ENCODE peak calls at places on chromosome 14, in six cellular contexts. J, K, L, G, V and H are unnamed samples.

GRCh38 chr14:69887740-69888657 is 8.8 kb downstream of the SMOC1 start:
- DNase-seq in K (peak), L (no peak), V (no peak), J (no peak), G (no peak), H (no peak)

GRCh38 chr14:63614964-63615363 is 26.7 kb downstream of the WDR89 start:
- DNase-seq in V (no peak), J (peak), L (no peak), G (no peak), K (no peak), H (no peak)

GRCh38 chr14:96053600-96054381 is 14.6 kb downstream of the C14orf132 start:
- DNase-seq in L (no peak), K (peak), G (peak), J (no peak), V (peak), H (peak)

GRCh38 chr14:102907980-102908730 is 14.3 kb upstream of the AMN start:
- DNase-seq in V (no peak), G (peak), L (no peak), J (no peak), K (no peak), H (no peak)

GRCh38 chr14:102760485-102761193 is 16.6 kb upstream of the TRAF3 start:
- DNase-seq in V (no peak), G (no peak), L (no peak), K (no peak), J (no peak), H (no peak)

GRCh38 chr14:24634158-24634557 is at the start of gene GZMB:
- DNase-seq in V (no peak), L (no peak), J (no peak), G (no peak), K (no peak), H (peak)

GRCh38 chr14:39581474-39581873 is 149.2 kb upstream of the FBXO33 start:
- DNase-seq in J (no peak), L (no peak), V (no peak), G (no peak), K (no peak), H (no peak)

GRCh38 chr14:27995688-27996087 is 770.9 kb upstream of the FOXG1 start:
- DNase-seq in J (no peak), K (no peak), G (no peak), L (no peak), V (no peak), H (no peak)

GRCh38 chr14:49975286-49975685 is 82.4 kb downstream of the ARF6 start:
- DNase-seq in G (no peak), V (no peak), J (peak), K (no peak), L (peak), H (no peak)

GRCh38 chr14:93023039-93023438 is 92.7 kb downstream of the ITPK1 start:
- DNase-seq in K (no peak), L (peak), G (no peak), J (no peak), V (no peak), H (no peak)

GRCh38 chr14:65483647-65484046 is 71.1 kb downstream of the FUT8 start:
- DNase-seq in K (no peak), G (no peak), V (no peak), J (no peak), L (peak), H (no peak)

GRCh38 chr14:54929556-54929955 is 26.9 kb upstream of the GCH1 start:
- DNase-seq in V (no peak), J (peak), G (no peak), K (no peak), L (no peak), H (no peak)

GRCh38 chr14:24986206-24986893 is 63.6 kb downstream of the STXBP6 start:
- DNase-seq in K (no peak), G (peak), J (no peak), V (no peak), L (no peak), H (no peak)

GRCh38 chr14:78254911-78255431 is 84.8 kb downstream of the NRXN3 start:
- DNase-seq in G (no peak), K (peak), V (no peak), L (no peak), J (no peak), H (no peak)

GRCh38 chr14:96162741-96163140 is 41.9 kb upstream of the BDKRB2 start:
- DNase-seq in K (no peak), G (peak), J (no peak), L (no peak), V (no peak), H (no peak)

GRCh38 chr14:92121207-92121669 is 268 bp downstream of the NDUFB1 start:
- DNase-seq in G (peak), V (peak), K (peak), J (peak), L (no peak), H (peak)

GRCh38 chr14:104553166-104554087 is 26.1 kb upstream of the C14orf180 start:
- DNase-seq in V (peak), L (no peak), G (peak), K (peak), J (no peak), H (no peak)

GRCh38 chr14:97273540-97273939 is 476.4 kb downstream of the VRK1 start:
- DNase-seq in V (no peak), L (no peak), G (no peak), K (no peak), J (no peak), H (no peak)

GRCh38 chr14:53979141-53979673 is 22.6 kb upstream of the BMP4 start:
- DNase-seq in L (no peak), K (no peak), V (no peak), J (no peak), G (no peak), H (no peak)

GRCh38 chr14:52801014-52801708 is 9.8 kb upstream of the GNPNAT1 start:
- DNase-seq in K (no peak), G (no peak), J (no peak), V (peak), L (no peak), H (no peak)

GRCh38 chr14:67583711-67584644 is 16.1 kb downstream of the PIGH start:
- DNase-seq in L (peak), K (no peak), G (no peak), J (peak), V (no peak), H (peak)

GRCh38 chr14:84080961-84081360 is 1449.0 kb upstream of the FLRT2 start:
- DNase-seq in L (no peak), K (no peak), G (no peak), J (peak), V (no peak), H (no peak)

GRCh38 chr14:101480747-101481530 is 80.4 kb upstream of the DIO3 start:
- DNase-seq in J (no peak), V (no peak), K (peak), L (no peak), G (peak), H (peak)

GRCh38 chr14:105086833-105087307 is 21.6 kb upstream of the GPR132 start:
- DNase-seq in J (peak), G (peak), V (peak), K (peak), L (peak), H (peak)

GRCh38 chr14:48973136-48973535 is 613.0 kb downstream of the RPS29 start:
- DNase-seq in G (no peak), L (no peak), J (no peak), V (no peak), K (no peak), H (no peak)

GRCh38 chr14:50290306-50290705 is 21.7 kb downstream of the L2HGDH start:
- DNase-seq in J (no peak), L (no peak), V (no peak), K (no peak), G (no peak), H (no peak)

GRCh38 chr14:20606190-20606901 is 15.2 kb upstream of the RNASE12 start:
- DNase-seq in J (peak), V (peak), G (no peak), K (no peak), L (no peak), H (no peak)

GRCh38 chr14:64502476-64503183 is 1.0 kb downstream of the ZBTB25 start:
- DNase-seq in J (peak), L (no peak), V (no peak), G (peak), K (peak), H (peak)

GRCh38 chr14:24911324-24912095 is 138.4 kb downstream of the STXBP6 start:
- DNase-seq in J (no peak), G (no peak), L (no peak), K (no peak), V (no peak), H (no peak)

GRCh38 chr14:39138450-39138849 is 24.3 kb downstream of the GEMIN2 start:
- DNase-seq in J (no peak), V (no peak), K (no peak), L (no peak), G (no peak), H (no peak)

GRCh38 chr14:75831971-75832370 is 149.8 kb downstream of the TGFB3 start:
- DNase-seq in V (no peak), J (no peak), G (no peak), K (peak), L (no peak), H (peak)

GRCh38 chr14:36271939-36272907 is 48.2 kb downstream of the MBIP start:
- DNase-seq in G (no peak), V (no peak), L (no peak), J (peak), K (no peak), H (no peak)

GRCh38 chr14:81169711-81170103 is 51.1 kb downstream of the GTF2A1 start:
- DNase-seq in J (peak), L (no peak), K (peak), V (peak), G (peak), H (peak)

GRCh38 chr14:105193916-105194782 is 13.0 kb upstream of the NUDT14 start:
- DNase-seq in L (no peak), V (no peak), G (no peak), K (no peak), J (peak), H (peak)

GRCh38 chr14:61530896-61531295 is 164.4 kb upstream of the HIF1A start:
- DNase-seq in V (no peak), J (no peak), K (no peak), G (no peak), L (no peak), H (no peak)

GRCh38 chr14:54920052-54920451 is 17.4 kb upstream of the GCH1 start:
- DNase-seq in J (no peak), V (no peak), G (no peak), L (no peak), K (no peak), H (no peak)

GRCh38 chr14:87231336-87232026 is 761.5 kb downstream of the GALC start:
- DNase-seq in K (no peak), L (no peak), V (no peak), J (no peak), G (no peak), H (no peak)

GRCh38 chr14:77565289-77566081 is 51.0 kb downstream of the SPTLC2 start:
- DNase-seq in G (no peak), J (no peak), K (no peak), L (no peak), V (no peak), H (no peak)

GRCh38 chr14:70180718-70181117 is 8.0 kb downstream of the SLC8A3 start:
- DNase-seq in G (no peak), L (no peak), K (no peak), J (no peak), V (no peak), H (no peak)

GRCh38 chr14:54440037-54440436 is 1.1 kb downstream of the CNIH1 start:
- DNase-seq in V (no peak), L (no peak), G (no peak), J (peak), K (no peak), H (no peak)

GRCh38 chr14:89351958-89352404 is 65.1 kb downstream of the FOXN3 start:
- DNase-seq in L (no peak), V (no peak), K (no peak), G (no peak), J (peak), H (no peak)

GRCh38 chr14:89348726-89349125 is 68.3 kb downstream of the FOXN3 start:
- DNase-seq in G (no peak), V (no peak), K (no peak), L (no peak), J (no peak), H (no peak)

GRCh38 chr14:89349196-89350008 is 67.6 kb downstream of the FOXN3 start:
- DNase-seq in K (peak), V (peak), L (no peak), G (peak), J (no peak), H (peak)

GRCh38 chr14:89352976-89353817 is 63.8 kb downstream of the FOXN3 start:
- DNase-seq in L (no peak), G (no peak), K (no peak), J (no peak), V (no peak), H (no peak)

GRCh38 chr14:89351364-89351957 is 65.6 kb downstream of the FOXN3 start:
- DNase-seq in K (peak), L (no peak), V (no peak), G (no peak), J (peak), H (no peak)
- TF ChIP-seq POLR2A in K (no peak), L (no peak), V (no peak), G (no peak), J (no peak), H (no peak)

DNA sequence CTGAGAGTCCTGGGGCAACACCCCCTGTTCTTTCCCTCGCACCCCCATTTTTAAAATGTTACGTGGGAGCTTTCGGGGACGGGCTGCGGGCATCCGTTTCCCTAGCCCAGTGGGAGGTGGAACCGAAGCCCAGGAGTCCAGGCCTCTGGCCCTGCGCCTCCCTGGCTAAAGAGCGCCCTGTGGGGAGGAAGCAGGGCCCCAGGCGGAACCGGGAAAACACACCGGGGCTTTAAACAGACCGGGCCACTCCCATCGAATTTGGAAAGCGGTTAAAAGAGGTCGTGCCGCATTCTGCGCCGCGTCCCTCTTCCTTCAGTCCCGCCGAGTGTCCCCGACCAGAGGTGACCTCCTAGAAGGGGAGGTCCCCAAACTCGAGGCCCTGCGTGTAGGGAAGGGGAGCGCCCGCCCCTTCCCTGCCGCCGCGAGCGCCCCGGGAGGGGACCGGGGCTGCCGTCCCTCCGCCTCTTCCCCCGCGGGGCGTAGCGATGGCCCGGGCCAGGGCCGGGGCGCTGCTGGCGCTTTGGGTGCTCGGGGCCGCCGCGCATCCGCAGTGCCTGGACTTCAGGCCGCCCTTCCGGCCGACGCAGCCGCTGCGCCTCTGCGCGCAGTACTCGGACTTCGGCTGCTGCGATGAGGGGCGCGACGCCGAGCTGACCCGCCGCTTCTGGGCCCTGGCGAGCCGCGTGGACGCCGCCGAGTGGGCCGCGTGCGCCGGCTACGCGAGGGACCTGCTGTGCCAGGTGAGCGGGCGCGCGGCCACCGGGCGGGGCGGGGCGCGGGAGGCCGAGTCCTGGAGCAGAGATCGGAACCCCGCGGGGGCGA is at the start of gene HHIPL1:
- DNase-seq in L (no peak), V (no peak), K (no peak), J (peak), G (no peak), H (peak)
- TF ChIP-seq POLR2A in L (no peak), V (no peak), K (no peak), J (no peak), G (no peak), H (no peak)

GRCh38 chr14:22824711-22825359 is 4.9 kb upstream of the MRPL52 start:
- DNase-seq in V (no peak), L (peak), G (peak), J (peak), K (no peak), H (no peak)

GRCh38 chr14:22830329-22831010 is 783 bp downstream of the MRPL52 start:
- DNase-seq in G (no peak), J (no peak), K (no peak), V (no peak), L (no peak), H (no peak)

GRCh38 chr14:22835505-22835904 is 880 bp upstream of the MMP14 start:
- DNase-seq in V (no peak), G (no peak), L (no peak), J (no peak), K (no peak), H (no peak)

GRCh38 chr14:22829661-22830328 is at the start of gene MRPL52:
- DNase-seq in G (peak), V (peak), L (peak), J (peak), K (peak), H (peak)
- TF ChIP-seq POLR2A in G (no peak), V (peak), L (peak), J (peak), K (peak), H (peak)

DNA sequence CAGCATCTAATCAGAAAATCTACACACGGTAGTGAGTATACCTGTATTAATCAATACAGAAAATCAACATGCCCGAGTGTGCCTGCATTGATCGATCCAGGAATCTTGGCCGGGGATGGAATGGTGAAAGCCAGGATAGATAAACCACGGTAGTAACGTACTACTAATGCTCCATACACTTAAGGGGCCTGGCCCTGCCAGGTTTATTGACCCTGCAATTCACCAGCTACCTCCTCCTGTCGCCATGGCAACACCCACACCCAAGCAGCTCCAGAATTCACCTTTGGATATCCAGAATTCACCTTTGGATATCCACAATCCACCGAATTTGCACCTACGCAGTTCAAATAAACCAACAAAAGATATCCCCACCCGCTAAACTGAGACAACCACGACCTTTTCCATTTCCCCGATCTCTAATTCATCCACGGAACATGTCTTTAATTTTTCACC is 14.8 kb upstream of the CALM1 start:
- DNase-seq in J (no peak), L (no peak), V (peak), K (peak), G (peak), H (peak)
- TF ChIP-seq POLR2A in J (no peak), L (no peak), V (no peak), K (no peak), G (no peak), H (peak)

DNA sequence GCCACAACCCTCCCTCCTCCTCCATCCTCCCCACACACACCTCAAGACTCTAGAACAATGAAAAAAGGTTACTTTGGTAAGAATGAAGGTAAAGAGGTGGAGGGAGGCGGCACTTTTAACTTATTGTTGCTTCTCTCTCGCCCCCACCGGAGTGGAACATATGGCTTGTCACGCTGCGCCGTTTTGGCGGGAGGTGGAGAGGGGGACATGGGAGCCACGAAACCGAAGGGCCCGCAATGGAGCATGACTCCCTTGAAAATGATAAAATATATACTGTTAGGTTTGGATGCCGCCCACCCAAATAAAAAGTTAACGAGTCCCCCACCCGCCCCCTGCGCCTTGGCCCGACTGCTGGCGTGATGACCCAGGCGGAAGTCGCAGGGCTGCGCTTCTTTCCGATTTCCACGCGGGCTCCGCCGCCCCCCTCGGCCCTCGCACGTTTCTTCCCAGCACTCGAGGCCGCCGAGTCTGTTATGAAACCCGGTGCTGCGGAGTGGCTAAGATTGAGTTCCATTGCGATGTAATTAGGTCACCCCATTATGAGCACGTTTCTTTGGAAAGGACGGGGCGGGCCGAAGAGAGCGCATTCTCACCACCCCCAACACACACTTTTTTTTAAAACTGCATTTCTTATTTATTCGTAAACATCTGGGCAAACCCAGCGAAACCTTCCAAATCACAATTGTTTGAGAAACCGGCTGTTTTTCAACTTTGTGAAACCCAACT is 1.4 kb upstream of the ZFP36L1 start:
- DNase-seq in J (peak), K (peak), L (no peak), V (peak), G (peak), H (peak)
- TF ChIP-seq POLR2A in J (no peak), K (peak), L (no peak), V (peak), G (peak), H (peak)

DNA sequence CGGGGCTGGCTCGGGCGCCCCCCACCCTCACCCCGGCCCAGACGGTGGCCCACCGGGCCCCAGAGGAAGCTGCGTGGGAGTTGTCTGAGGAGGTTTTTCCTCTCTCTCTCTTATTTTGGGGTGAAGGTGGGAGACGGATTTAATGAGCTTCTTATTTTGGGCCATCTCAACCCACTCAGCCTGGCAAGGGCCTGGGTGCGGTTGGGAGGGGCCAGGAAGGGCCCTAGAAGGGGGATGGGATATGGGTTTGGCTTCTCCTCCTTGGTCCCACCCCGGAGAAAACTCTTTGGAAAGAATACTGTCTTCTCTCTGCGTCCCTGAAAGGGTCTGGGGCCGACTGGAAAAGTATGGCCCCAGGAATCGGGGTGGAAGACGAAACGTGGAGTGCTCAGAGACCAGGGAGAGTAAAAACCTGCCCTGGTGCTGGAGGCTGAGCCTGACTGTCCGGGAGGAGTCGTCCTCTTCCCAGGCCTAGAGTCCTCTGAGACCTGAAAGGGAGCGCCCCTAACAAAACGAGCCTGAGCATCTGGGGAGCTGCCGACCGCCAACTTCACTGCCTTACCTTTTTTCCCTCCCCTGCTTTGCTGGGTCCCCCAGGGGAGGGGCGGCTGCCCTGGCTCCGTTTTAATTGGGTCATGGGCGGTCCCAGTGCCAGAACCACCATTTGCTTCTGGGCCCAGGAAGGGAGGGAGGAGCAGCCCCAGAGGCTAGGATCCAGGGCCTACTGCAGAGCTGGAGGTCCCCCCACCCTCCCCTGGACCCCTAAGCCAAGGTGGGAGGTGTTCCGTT is 1.6 kb downstream of the MMP14 start:
- DNase-seq in G (peak), V (no peak), J (no peak), L (no peak), K (peak), H (peak)
- TF ChIP-seq POLR2A in G (peak), V (no peak), J (peak), L (no peak), K (peak), H (no peak)